ENCODE peak calls at places on chromosomes 1 and 21, in five cellular contexts. One of them, this sample, is unnamed.
A peak's percentile ranks its signal among the peaks of the same experiment; 100 is the strongest.

GRCh38 chr1:31977361-31978131 is 36.1 kb upstream of the KHDRBS1 start:
- DNase-seq in psoas muscle: peak; percentile 74
- DNase-seq in esophagus muscularis mucosa: no peak
- DNase-seq in kidney epithelial cell: no peak
- DNase-seq in astrocyte of the cerebellum: no peak
- DNase-seq in this sample: no peak

GRCh38 chr21:15289896-15290841 is 225.4 kb upstream of the NRIP1 start:
- DNase-seq in psoas muscle: peak; percentile 79
- DNase-seq in esophagus muscularis mucosa: no peak
- DNase-seq in kidney epithelial cell: no peak
- DNase-seq in astrocyte of the cerebellum: no peak
- DNase-seq in this sample: no peak

GRCh38 chr1:153099646-153100045 is 5.3 kb upstream of the SPRR2E start:
- DNase-seq in psoas muscle: no peak
- DNase-seq in esophagus muscularis mucosa: no peak
- DNase-seq in kidney epithelial cell: no peak
- DNase-seq in astrocyte of the cerebellum: no peak
- DNase-seq in this sample: no peak

GRCh38 chr1:112358798-112359408 is 37.1 kb upstream of the CTTNBP2NL start:
- DNase-seq in psoas muscle: peak; percentile 86
- DNase-seq in esophagus muscularis mucosa: peak; percentile 95
- DNase-seq in kidney epithelial cell: no peak
- DNase-seq in astrocyte of the cerebellum: no peak
- DNase-seq in this sample: no peak

GRCh38 chr1:201714542-201715276 is 114.2 kb upstream of the IPO9 start:
- DNase-seq in psoas muscle: peak; percentile 91
- DNase-seq in esophagus muscularis mucosa: peak; percentile 96
- DNase-seq in kidney epithelial cell: peak; percentile 100
- DNase-seq in astrocyte of the cerebellum: peak; percentile 96
- DNase-seq in this sample: no peak

GRCh38 chr1:186740324-186740723 is 60.1 kb upstream of the PTGS2 start:
- DNase-seq in psoas muscle: no peak
- DNase-seq in esophagus muscularis mucosa: no peak
- DNase-seq in kidney epithelial cell: no peak
- DNase-seq in astrocyte of the cerebellum: no peak
- DNase-seq in this sample: peak; percentile 25

GRCh38 chr1:203906932-203907331 is 45.5 kb downstream of the SNRPE start:
- DNase-seq in psoas muscle: no peak
- DNase-seq in esophagus muscularis mucosa: no peak
- DNase-seq in kidney epithelial cell: peak; percentile 77
- DNase-seq in astrocyte of the cerebellum: peak; percentile 80
- DNase-seq in this sample: no peak

GRCh38 chr21:37367301-37367757 is 756 bp downstream of the DYRK1A start:
- DNase-seq in psoas muscle: peak; percentile 61
- DNase-seq in esophagus muscularis mucosa: no peak
- DNase-seq in kidney epithelial cell: no peak
- DNase-seq in astrocyte of the cerebellum: no peak
- DNase-seq in this sample: no peak

GRCh38 chr1:213519098-213519497 is 468.1 kb downstream of the RPS6KC1 start:
- DNase-seq in psoas muscle: no peak
- DNase-seq in esophagus muscularis mucosa: no peak
- DNase-seq in kidney epithelial cell: no peak
- DNase-seq in astrocyte of the cerebellum: no peak
- DNase-seq in this sample: no peak

GRCh38 chr1:22773981-22774471 is 63.4 kb downstream of the EPHB2 start:
- DNase-seq in psoas muscle: peak; percentile 81
- DNase-seq in esophagus muscularis mucosa: no peak
- DNase-seq in kidney epithelial cell: no peak
- DNase-seq in astrocyte of the cerebellum: peak; percentile 36
- DNase-seq in this sample: no peak

GRCh38 chr1:52602328-52603300 is at the start of gene GPX7:
- DNase-seq in psoas muscle: peak; percentile 76
- DNase-seq in esophagus muscularis mucosa: no peak
- DNase-seq in kidney epithelial cell: no peak
- DNase-seq in astrocyte of the cerebellum: no peak
- DNase-seq in this sample: no peak

GRCh38 chr1:23632479-23633160 is 59.0 kb upstream of the RPL11 start:
- DNase-seq in psoas muscle: no peak
- DNase-seq in esophagus muscularis mucosa: no peak
- DNase-seq in kidney epithelial cell: no peak
- DNase-seq in astrocyte of the cerebellum: no peak
- DNase-seq in this sample: no peak

GRCh38 chr1:232291681-232292080 is 338.3 kb downstream of the SIPA1L2 start:
- DNase-seq in psoas muscle: no peak
- DNase-seq in esophagus muscularis mucosa: no peak
- DNase-seq in kidney epithelial cell: no peak
- DNase-seq in astrocyte of the cerebellum: no peak
- DNase-seq in this sample: no peak

DNA sequence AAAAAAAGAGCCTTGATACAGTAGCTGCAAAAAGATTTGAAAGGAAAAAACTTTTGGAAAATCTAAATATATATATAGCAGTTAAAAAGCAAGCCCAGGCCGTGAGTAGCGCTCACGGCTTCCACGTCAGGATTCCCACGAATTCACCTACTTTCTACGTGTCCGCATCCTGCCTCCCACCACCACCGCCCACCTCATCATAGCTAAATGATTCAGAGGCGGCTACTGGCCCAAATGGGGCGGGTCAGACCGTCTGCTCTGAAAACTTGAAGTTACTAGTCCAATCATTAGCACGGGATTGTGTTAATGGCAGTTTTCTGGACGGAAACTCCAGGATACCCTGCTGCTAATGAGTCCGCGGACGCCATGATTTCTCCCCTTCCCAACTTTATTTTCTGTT is 1.3 kb upstream of the CCSAP start:
- DNase-seq in psoas muscle: no peak
- DNase-seq in esophagus muscularis mucosa: no peak
- DNase-seq in kidney epithelial cell: no peak
- DNase-seq in astrocyte of the cerebellum: no peak
- DNase-seq in this sample: no peak
- H3K4me3 ChIP-seq in psoas muscle: peak overlapping the region; percentile 90
- H3K4me3 ChIP-seq in esophagus muscularis mucosa: peak overlapping the region; percentile 80
- H3K4me3 ChIP-seq in kidney epithelial cell: no peak overlapping the region
- H3K4me3 ChIP-seq in astrocyte of the cerebellum: no peak overlapping the region
- H3K4me3 ChIP-seq in this sample: no peak overlapping the region

GRCh38 chr1:10638559-10639300 is 157.7 kb downstream of the CASZ1 start:
- DNase-seq in psoas muscle: no peak
- DNase-seq in esophagus muscularis mucosa: no peak
- DNase-seq in kidney epithelial cell: no peak
- DNase-seq in astrocyte of the cerebellum: no peak
- DNase-seq in this sample: no peak
- H3K4me3 ChIP-seq in psoas muscle: peak overlapping the region; percentile 29
- H3K4me3 ChIP-seq in esophagus muscularis mucosa: peak overlapping the region; percentile 13
- H3K4me3 ChIP-seq in kidney epithelial cell: no peak overlapping the region
- H3K4me3 ChIP-seq in astrocyte of the cerebellum: no peak overlapping the region
- H3K4me3 ChIP-seq in this sample: no peak overlapping the region

GRCh38 chr1:161223805-161224694 is 622 bp upstream of the APOA2 start:
- DNase-seq in psoas muscle: no peak
- DNase-seq in esophagus muscularis mucosa: no peak
- DNase-seq in kidney epithelial cell: no peak
- DNase-seq in astrocyte of the cerebellum: no peak
- DNase-seq in this sample: no peak

GRCh38 chr1:161226759-161227158 is 899 bp downstream of the TOMM40L start:
- DNase-seq in psoas muscle: no peak
- DNase-seq in esophagus muscularis mucosa: no peak
- DNase-seq in kidney epithelial cell: no peak
- DNase-seq in astrocyte of the cerebellum: no peak
- DNase-seq in this sample: no peak

GRCh38 chr1:161225534-161226319 is at the start of gene TOMM40L:
- DNase-seq in psoas muscle: peak; percentile 95
- DNase-seq in esophagus muscularis mucosa: peak; percentile 97
- DNase-seq in kidney epithelial cell: peak; percentile 99
- DNase-seq in astrocyte of the cerebellum: peak; percentile 98
- DNase-seq in this sample: peak; percentile 99

GRCh38 chr1:161226320-161226711 is 456 bp downstream of the TOMM40L start:
- DNase-seq in psoas muscle: peak; percentile 54
- DNase-seq in esophagus muscularis mucosa: no peak
- DNase-seq in kidney epithelial cell: no peak
- DNase-seq in astrocyte of the cerebellum: no peak
- DNase-seq in this sample: no peak

DNA sequence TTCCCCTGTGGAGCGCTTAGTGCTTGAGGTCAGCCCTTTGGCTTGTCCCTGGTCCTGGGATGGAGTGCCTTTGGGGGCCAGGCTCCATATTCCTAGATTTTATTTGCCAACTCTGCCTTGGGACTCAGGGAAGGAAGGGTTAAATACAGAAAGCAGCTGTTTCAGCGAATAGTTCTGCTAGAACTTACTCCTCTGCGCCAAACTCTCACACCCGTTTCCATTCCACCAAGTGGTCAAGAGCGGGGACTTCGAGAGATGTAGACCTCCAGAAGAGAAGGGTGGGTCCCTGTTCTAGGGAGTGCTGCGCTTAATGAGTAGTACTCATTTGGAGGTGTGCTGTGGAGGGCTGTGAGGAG is 704 bp upstream of the TOMM40L start:
- DNase-seq in psoas muscle: no peak
- DNase-seq in esophagus muscularis mucosa: no peak
- DNase-seq in kidney epithelial cell: no peak
- DNase-seq in astrocyte of the cerebellum: no peak
- DNase-seq in this sample: no peak
- H3K4me3 ChIP-seq in psoas muscle: peak overlapping the region; percentile 36
- H3K4me3 ChIP-seq in esophagus muscularis mucosa: peak overlapping the region; percentile 82
- H3K4me3 ChIP-seq in kidney epithelial cell: no peak overlapping the region
- H3K4me3 ChIP-seq in astrocyte of the cerebellum: no peak overlapping the region
- H3K4me3 ChIP-seq in this sample: no peak overlapping the region

GRCh38 chr1:183808296-183809027 is 3.5 kb downstream of the RGL1 start:
- DNase-seq in psoas muscle: no peak
- DNase-seq in esophagus muscularis mucosa: no peak
- DNase-seq in kidney epithelial cell: no peak
- DNase-seq in astrocyte of the cerebellum: no peak
- DNase-seq in this sample: no peak

GRCh38 chr1:183812686-183813569 is 8.0 kb downstream of the RGL1 start:
- DNase-seq in psoas muscle: no peak
- DNase-seq in esophagus muscularis mucosa: no peak
- DNase-seq in kidney epithelial cell: no peak
- DNase-seq in astrocyte of the cerebellum: no peak
- DNase-seq in this sample: no peak

GRCh38 chr1:183810756-183811155 is 5.8 kb downstream of the RGL1 start:
- DNase-seq in psoas muscle: no peak
- DNase-seq in esophagus muscularis mucosa: no peak
- DNase-seq in kidney epithelial cell: no peak
- DNase-seq in astrocyte of the cerebellum: no peak
- DNase-seq in this sample: no peak

GRCh38 chr1:183810172-183810571 is 5.3 kb downstream of the RGL1 start:
- DNase-seq in psoas muscle: no peak
- DNase-seq in esophagus muscularis mucosa: no peak
- DNase-seq in kidney epithelial cell: no peak
- DNase-seq in astrocyte of the cerebellum: no peak
- DNase-seq in this sample: no peak

GRCh38 chr1:183812111-183812510 is 7.2 kb downstream of the RGL1 start:
- DNase-seq in psoas muscle: no peak
- DNase-seq in esophagus muscularis mucosa: no peak
- DNase-seq in kidney epithelial cell: no peak
- DNase-seq in astrocyte of the cerebellum: no peak
- DNase-seq in this sample: no peak
- H3K4me3 ChIP-seq in psoas muscle: peak overlapping the region; percentile 2
- H3K4me3 ChIP-seq in esophagus muscularis mucosa: no peak overlapping the region
- H3K4me3 ChIP-seq in kidney epithelial cell: no peak overlapping the region
- H3K4me3 ChIP-seq in astrocyte of the cerebellum: no peak overlapping the region
- H3K4me3 ChIP-seq in this sample: no peak overlapping the region

GRCh38 chr21:44800103-44800502 is 1.5 kb downstream of the UBE2G2 start:
- DNase-seq in psoas muscle: no peak
- DNase-seq in esophagus muscularis mucosa: no peak
- DNase-seq in kidney epithelial cell: no peak
- DNase-seq in astrocyte of the cerebellum: no peak
- DNase-seq in this sample: no peak
- H3K4me3 ChIP-seq in psoas muscle: peak overlapping the region; percentile 86
- H3K4me3 ChIP-seq in esophagus muscularis mucosa: peak overlapping the region; percentile 82
- H3K4me3 ChIP-seq in kidney epithelial cell: no peak overlapping the region
- H3K4me3 ChIP-seq in astrocyte of the cerebellum: no peak overlapping the region
- H3K4me3 ChIP-seq in this sample: peak overlapping the region; percentile 96

DNA sequence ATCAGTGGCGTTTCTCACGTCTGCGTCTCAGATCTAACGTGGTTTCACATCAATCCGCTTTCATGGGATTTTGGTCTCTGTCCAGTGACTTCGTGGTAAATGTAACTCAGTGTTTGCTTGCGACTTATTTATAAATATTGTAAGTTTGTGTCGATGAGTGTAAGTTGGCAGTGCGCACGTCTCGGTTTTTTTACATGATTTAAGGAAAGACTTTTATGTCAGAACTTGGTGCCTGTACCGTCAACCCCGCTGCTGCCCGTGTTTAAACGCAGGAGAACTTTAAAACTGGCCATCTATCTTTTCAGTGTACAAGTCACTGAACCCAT is 1.5 kb downstream of the B3GALT6 start:
- DNase-seq in psoas muscle: no peak
- DNase-seq in esophagus muscularis mucosa: no peak
- DNase-seq in kidney epithelial cell: no peak
- DNase-seq in astrocyte of the cerebellum: no peak
- DNase-seq in this sample: no peak
- H3K4me3 ChIP-seq in psoas muscle: peak overlapping the region; percentile 57
- H3K4me3 ChIP-seq in esophagus muscularis mucosa: no peak overlapping the region
- H3K4me3 ChIP-seq in kidney epithelial cell: no peak overlapping the region
- H3K4me3 ChIP-seq in astrocyte of the cerebellum: no peak overlapping the region
- H3K4me3 ChIP-seq in this sample: no peak overlapping the region

DNA sequence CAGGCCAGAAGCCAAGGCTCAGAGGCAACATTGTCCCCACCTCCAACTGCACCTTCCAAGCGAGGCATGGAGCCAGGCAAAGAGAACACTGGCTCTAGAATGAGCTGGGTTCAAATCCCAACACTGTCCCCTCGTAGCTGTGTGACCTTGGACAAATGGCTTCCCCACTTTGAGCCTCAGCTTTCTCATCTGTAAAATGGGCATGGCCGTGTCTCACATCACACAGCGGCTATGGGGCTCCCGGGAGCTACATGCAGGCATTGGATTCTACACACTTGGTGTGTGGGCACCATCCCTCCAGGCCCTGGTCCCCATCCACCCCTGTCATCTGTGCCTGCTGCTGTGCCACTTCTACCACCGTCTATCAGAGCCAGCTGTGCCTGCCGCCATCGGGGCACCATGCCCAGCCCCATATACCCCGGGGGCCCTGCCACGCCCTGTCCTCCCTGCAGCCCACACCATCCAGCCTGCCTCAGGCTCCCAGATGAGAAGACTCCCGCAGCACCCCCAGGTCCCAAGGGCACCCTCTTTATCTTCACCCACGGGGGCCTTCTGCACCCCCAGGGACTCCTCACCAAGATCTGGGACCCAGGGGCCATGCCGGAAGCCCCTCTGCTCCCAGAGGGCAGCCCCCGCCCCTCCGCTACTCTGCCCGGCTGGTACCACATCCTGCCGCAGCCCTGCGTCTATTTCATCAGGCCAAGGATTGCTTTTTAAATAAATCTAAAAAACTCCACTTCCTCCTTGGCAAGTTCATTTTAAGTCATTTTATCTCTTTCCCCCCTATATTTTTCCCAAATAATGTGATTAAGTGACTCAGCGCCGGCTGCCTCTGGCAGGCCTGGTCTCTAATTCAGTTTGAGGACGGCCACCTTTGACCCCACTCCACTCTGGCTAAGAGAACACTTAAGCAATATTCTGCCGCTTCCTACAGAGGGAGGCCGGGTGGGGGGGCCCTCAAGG is 107.8 kb upstream of the TARDBP start:
- DNase-seq in psoas muscle: peak; percentile 42
- DNase-seq in esophagus muscularis mucosa: no peak
- DNase-seq in kidney epithelial cell: no peak
- DNase-seq in astrocyte of the cerebellum: no peak
- DNase-seq in this sample: no peak
- H3K4me3 ChIP-seq in psoas muscle: no peak overlapping the region
- H3K4me3 ChIP-seq in esophagus muscularis mucosa: no peak overlapping the region
- H3K4me3 ChIP-seq in kidney epithelial cell: no peak overlapping the region
- H3K4me3 ChIP-seq in astrocyte of the cerebellum: no peak overlapping the region
- H3K4me3 ChIP-seq in this sample: no peak overlapping the region